ENCODE peak calls at places on chromosomes 11 and 22, in four cellular contexts. One of them, this sample, is unnamed.
A peak's percentile ranks its signal among the peaks of the same experiment; 100 is the strongest.

GRCh38 chr22:47022075-47022473 is 259.6 kb downstream of the TBC1D22A start:
- DNase-seq in esophagus muscularis mucosa: no peak
- DNase-seq in fibroblast of lung: no peak
- DNase-seq in spleen: no peak
- DNase-seq in this sample: no peak

GRCh38 chr11:31487848-31488247 is 21.6 kb downstream of the IMMP1L start:
- DNase-seq in fibroblast of lung: peak; percentile 81
- DNase-seq in spleen: no peak
- DNase-seq in esophagus muscularis mucosa: no peak
- DNase-seq in this sample: no peak

GRCh38 chr11:21933095-21933494 is 259.8 kb upstream of the ANO5 start:
- DNase-seq in esophagus muscularis mucosa: no peak
- DNase-seq in spleen: no peak
- DNase-seq in fibroblast of lung: no peak
- DNase-seq in this sample: no peak

GRCh38 chr11:34380696-34381095 is 22.9 kb upstream of the ABTB2 start:
- DNase-seq in spleen: no peak
- DNase-seq in esophagus muscularis mucosa: no peak
- DNase-seq in fibroblast of lung: no peak
- DNase-seq in this sample: no peak

GRCh38 chr11:102560555-102561011 is 30.0 kb upstream of the MMP7 start:
- DNase-seq in spleen: no peak
- DNase-seq in fibroblast of lung: peak; percentile 97
- DNase-seq in esophagus muscularis mucosa: no peak
- DNase-seq in this sample: no peak

GRCh38 chr11:121595717-121596156 is 143.0 kb upstream of the SORL1-AS1 start:
- DNase-seq in fibroblast of lung: peak; percentile 100
- DNase-seq in spleen: no peak
- DNase-seq in esophagus muscularis mucosa: no peak
- DNase-seq in this sample: no peak

GRCh38 chr22:30210235-30210831 is 36.2 kb downstream of the LIF start:
- DNase-seq in fibroblast of lung: peak; percentile 47
- DNase-seq in esophagus muscularis mucosa: no peak
- DNase-seq in spleen: peak; percentile 27
- DNase-seq in this sample: no peak

GRCh38 chr11:116605543-116605942 is 167.2 kb downstream of the BUD13 start:
- DNase-seq in spleen: no peak
- DNase-seq in fibroblast of lung: no peak
- DNase-seq in esophagus muscularis mucosa: no peak
- DNase-seq in this sample: peak; percentile 46

GRCh38 chr11:12771875-12772274 is 97.7 kb downstream of the TEAD1 start:
- DNase-seq in esophagus muscularis mucosa: no peak
- DNase-seq in spleen: no peak
- DNase-seq in fibroblast of lung: no peak
- DNase-seq in this sample: no peak

GRCh38 chr11:46643531-46643930 is 26.2 kb downstream of the ATG13 start:
- DNase-seq in spleen: no peak
- DNase-seq in fibroblast of lung: no peak
- DNase-seq in esophagus muscularis mucosa: no peak
- DNase-seq in this sample: no peak

GRCh38 chr11:10599388-10600175 is 31.1 kb upstream of the LYVE1 start:
- DNase-seq in esophagus muscularis mucosa: peak; percentile 89
- DNase-seq in fibroblast of lung: no peak
- DNase-seq in spleen: no peak
- DNase-seq in this sample: no peak

GRCh38 chr11:122743949-122744876 is 88.7 kb downstream of the UBASH3B start:
- DNase-seq in spleen: peak; percentile 88
- DNase-seq in esophagus muscularis mucosa: no peak
- DNase-seq in fibroblast of lung: no peak
- DNase-seq in this sample: peak; percentile 44

GRCh38 chr22:35425971-35426800 is 26.2 kb downstream of the MCM5 start:
- DNase-seq in spleen: no peak
- DNase-seq in fibroblast of lung: peak; percentile 17
- DNase-seq in esophagus muscularis mucosa: no peak
- DNase-seq in this sample: no peak

GRCh38 chr11:119520400-119520799 is 97.4 kb upstream of the THY1 start:
- DNase-seq in esophagus muscularis mucosa: no peak
- DNase-seq in fibroblast of lung: no peak
- DNase-seq in spleen: peak; percentile 36
- DNase-seq in this sample: no peak

GRCh38 chr11:100930185-100930778 is 199.3 kb downstream of the PGR start:
- DNase-seq in fibroblast of lung: peak; percentile 87
- DNase-seq in esophagus muscularis mucosa: no peak
- DNase-seq in spleen: no peak
- DNase-seq in this sample: no peak

GRCh38 chr11:49302360-49302759 is 94.0 kb upstream of the FOLH1 start:
- DNase-seq in esophagus muscularis mucosa: no peak
- DNase-seq in fibroblast of lung: no peak
- DNase-seq in spleen: no peak
- DNase-seq in this sample: no peak

GRCh38 chr11:59281177-59281576 is 68.5 kb upstream of the MPEG1 start:
- DNase-seq in esophagus muscularis mucosa: peak; percentile 81
- DNase-seq in fibroblast of lung: no peak
- DNase-seq in spleen: no peak
- DNase-seq in this sample: no peak

GRCh38 chr11:16403448-16403803 is 47.1 kb upstream of the SOX6 start:
- DNase-seq in fibroblast of lung: no peak
- DNase-seq in spleen: no peak
- DNase-seq in esophagus muscularis mucosa: no peak
- DNase-seq in this sample: no peak

GRCh38 chr11:40306938-40307548 is 1152.4 kb downstream of the LRRC4C start:
- DNase-seq in esophagus muscularis mucosa: no peak
- DNase-seq in spleen: no peak
- DNase-seq in fibroblast of lung: peak; percentile 67
- DNase-seq in this sample: no peak

GRCh38 chr11:99208813-99209212 is 188.1 kb downstream of the CNTN5 start:
- DNase-seq in fibroblast of lung: no peak
- DNase-seq in esophagus muscularis mucosa: no peak
- DNase-seq in spleen: no peak
- DNase-seq in this sample: no peak

GRCh38 chr11:118526688-118527087 is 586 bp upstream of the TTC36 start:
- DNase-seq in esophagus muscularis mucosa: no peak
- DNase-seq in spleen: no peak
- DNase-seq in fibroblast of lung: no peak
- DNase-seq in this sample: no peak

GRCh38 chr11:126211236-126212088 is at the start of the genes FAM118B and RPUSD4:
- DNase-seq in spleen: peak; percentile 100
- DNase-seq in esophagus muscularis mucosa: peak; percentile 100
- DNase-seq in fibroblast of lung: peak; percentile 96
- DNase-seq in this sample: peak; percentile 99

GRCh38 chr22:37425800-37426531 is 1.3 kb downstream of the ELFN2 start:
- DNase-seq in esophagus muscularis mucosa: no peak
- DNase-seq in fibroblast of lung: peak; percentile 31
- DNase-seq in spleen: no peak
- DNase-seq in this sample: no peak
- H3K4me3 ChIP-seq in esophagus muscularis mucosa: no peak overlapping the region
- H3K4me3 ChIP-seq in fibroblast of lung: no peak overlapping the region
- H3K4me3 ChIP-seq in spleen: no peak overlapping the region
- H3K4me3 ChIP-seq in this sample: no peak overlapping the region

GRCh38 chr22:24810043-24810749 is 4.2 kb downstream of the SGSM1 start:
- DNase-seq in fibroblast of lung: no peak
- DNase-seq in esophagus muscularis mucosa: no peak
- DNase-seq in spleen: no peak
- DNase-seq in this sample: no peak
- H3K4me1 ChIP-seq in fibroblast of lung: no peaks in the 10 kb centered on the region
- H3K4me1 ChIP-seq in esophagus muscularis mucosa: peaks cover 53% of the 10 kb centered on the region
- H3K4me1 ChIP-seq in spleen: no peaks in the 10 kb centered on the region
- H3K4me1 ChIP-seq in this sample: no peaks in the 10 kb centered on the region

DNA sequence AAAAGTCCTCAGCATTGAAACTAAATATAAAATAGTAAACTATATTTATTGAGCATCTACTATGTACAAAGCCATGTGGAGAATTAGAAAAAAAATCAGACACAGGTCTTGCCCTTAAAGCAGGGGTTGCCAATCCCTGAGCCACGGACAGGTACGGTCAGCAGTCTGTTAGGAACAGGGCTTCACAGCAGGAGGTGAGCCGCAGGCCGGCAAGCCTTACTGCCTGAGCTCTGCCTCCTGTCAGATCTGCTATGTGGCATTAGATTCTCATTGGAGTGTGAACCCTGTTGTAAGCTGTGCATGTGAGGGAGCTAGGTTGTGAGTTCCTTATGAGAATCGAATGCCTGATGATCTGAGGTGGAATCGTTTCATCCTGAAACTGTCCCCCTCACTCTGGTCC is 2.1 kb upstream of the RAG2 start:
- DNase-seq in esophagus muscularis mucosa: no peak
- DNase-seq in fibroblast of lung: no peak
- DNase-seq in spleen: no peak
- DNase-seq in this sample: no peak
- H3K4me3 ChIP-seq in esophagus muscularis mucosa: no peak overlapping the region
- H3K4me3 ChIP-seq in fibroblast of lung: no peak overlapping the region
- H3K4me3 ChIP-seq in spleen: no peak overlapping the region
- H3K4me3 ChIP-seq in this sample: no peak overlapping the region

DNA sequence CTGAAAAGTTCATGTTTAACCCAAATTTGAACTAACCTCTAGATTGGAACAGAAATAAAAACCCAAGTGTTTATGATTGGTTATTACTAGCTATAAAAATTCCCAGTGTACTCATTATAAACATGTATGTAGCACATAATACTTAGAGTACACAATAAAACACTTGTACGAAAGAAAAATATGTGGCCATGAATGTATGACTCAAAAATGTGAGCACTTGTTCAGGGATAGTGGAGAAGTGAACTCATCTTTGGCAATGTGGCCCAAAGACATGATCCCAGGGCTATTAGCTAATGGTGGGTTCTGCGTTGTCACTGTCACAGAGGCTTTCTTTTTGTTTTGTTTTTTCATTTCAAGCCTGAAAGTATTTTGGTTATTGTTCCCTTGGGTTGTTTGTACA is 72.0 kb downstream of the PPFIBP2 start:
- DNase-seq in spleen: no peak
- DNase-seq in fibroblast of lung: no peak
- DNase-seq in esophagus muscularis mucosa: no peak
- DNase-seq in this sample: no peak
- H3K4me1 ChIP-seq in spleen: no peaks in the 10 kb centered on the region
- H3K4me1 ChIP-seq in fibroblast of lung: no peaks in the 10 kb centered on the region
- H3K4me1 ChIP-seq in esophagus muscularis mucosa: peaks cover 24% of the 10 kb centered on the region
- H3K4me1 ChIP-seq in this sample: no peaks in the 10 kb centered on the region

GRCh38 chr11:78202733-78203167 is 14.0 kb downstream of the USP35 start:
- DNase-seq in esophagus muscularis mucosa: no peak
- DNase-seq in fibroblast of lung: no peak
- DNase-seq in spleen: peak; percentile 14
- DNase-seq in this sample: no peak
- H3K4me3 ChIP-seq in esophagus muscularis mucosa: no peak overlapping the region
- H3K4me3 ChIP-seq in fibroblast of lung: no peak overlapping the region
- H3K4me3 ChIP-seq in spleen: no peak overlapping the region
- H3K4me3 ChIP-seq in this sample: no peak overlapping the region

GRCh38 chr11:7523416-7524210 is 9.8 kb downstream of the PPFIBP2 start:
- DNase-seq in fibroblast of lung: no peak
- DNase-seq in spleen: no peak
- DNase-seq in esophagus muscularis mucosa: no peak
- DNase-seq in this sample: no peak
- H3K4me1 ChIP-seq in fibroblast of lung: no peaks in the 10 kb centered on the region
- H3K4me1 ChIP-seq in spleen: peaks cover 25% of the 10 kb centered on the region
- H3K4me1 ChIP-seq in esophagus muscularis mucosa: peaks cover 24% of the 10 kb centered on the region
- H3K4me1 ChIP-seq in this sample: no peaks in the 10 kb centered on the region

DNA sequence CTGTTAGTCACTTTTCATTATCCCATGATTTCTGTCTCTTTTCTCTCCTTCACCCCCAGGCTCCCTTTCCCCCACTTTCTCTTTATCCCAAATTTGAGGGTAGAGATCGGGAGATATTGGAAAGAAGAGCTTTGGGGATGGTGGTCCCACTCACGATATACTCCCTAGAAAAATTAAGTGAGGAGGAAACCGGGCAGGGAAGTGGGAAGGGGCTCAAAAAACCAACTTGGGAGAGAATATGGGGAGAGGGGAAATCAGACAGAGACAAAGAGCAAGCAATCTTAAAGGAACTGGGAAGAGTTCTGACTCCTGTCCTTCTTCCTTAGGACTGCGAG is 939 bp upstream of the DCHS1 start:
- DNase-seq in esophagus muscularis mucosa: peak; percentile 60
- DNase-seq in fibroblast of lung: no peak
- DNase-seq in spleen: no peak
- DNase-seq in this sample: no peak
- H3K4me3 ChIP-seq in esophagus muscularis mucosa: peak overlapping the region; percentile 61
- H3K4me3 ChIP-seq in fibroblast of lung: no peak overlapping the region
- H3K4me3 ChIP-seq in spleen: no peak overlapping the region
- H3K4me3 ChIP-seq in this sample: peak overlapping the region; percentile 2

GRCh38 chr22:23531283-23531921 is 48.7 kb downstream of the IGLL1 start:
- DNase-seq in fibroblast of lung: no peak
- DNase-seq in spleen: peak; percentile 54
- DNase-seq in esophagus muscularis mucosa: no peak
- DNase-seq in this sample: no peak
- H3K4me1 ChIP-seq in fibroblast of lung: no peaks in the 10 kb centered on the region
- H3K4me1 ChIP-seq in spleen: no peaks in the 10 kb centered on the region
- H3K4me1 ChIP-seq in esophagus muscularis mucosa: peaks cover 15% of the 10 kb centered on the region
- H3K4me1 ChIP-seq in this sample: no peaks in the 10 kb centered on the region

DNA sequence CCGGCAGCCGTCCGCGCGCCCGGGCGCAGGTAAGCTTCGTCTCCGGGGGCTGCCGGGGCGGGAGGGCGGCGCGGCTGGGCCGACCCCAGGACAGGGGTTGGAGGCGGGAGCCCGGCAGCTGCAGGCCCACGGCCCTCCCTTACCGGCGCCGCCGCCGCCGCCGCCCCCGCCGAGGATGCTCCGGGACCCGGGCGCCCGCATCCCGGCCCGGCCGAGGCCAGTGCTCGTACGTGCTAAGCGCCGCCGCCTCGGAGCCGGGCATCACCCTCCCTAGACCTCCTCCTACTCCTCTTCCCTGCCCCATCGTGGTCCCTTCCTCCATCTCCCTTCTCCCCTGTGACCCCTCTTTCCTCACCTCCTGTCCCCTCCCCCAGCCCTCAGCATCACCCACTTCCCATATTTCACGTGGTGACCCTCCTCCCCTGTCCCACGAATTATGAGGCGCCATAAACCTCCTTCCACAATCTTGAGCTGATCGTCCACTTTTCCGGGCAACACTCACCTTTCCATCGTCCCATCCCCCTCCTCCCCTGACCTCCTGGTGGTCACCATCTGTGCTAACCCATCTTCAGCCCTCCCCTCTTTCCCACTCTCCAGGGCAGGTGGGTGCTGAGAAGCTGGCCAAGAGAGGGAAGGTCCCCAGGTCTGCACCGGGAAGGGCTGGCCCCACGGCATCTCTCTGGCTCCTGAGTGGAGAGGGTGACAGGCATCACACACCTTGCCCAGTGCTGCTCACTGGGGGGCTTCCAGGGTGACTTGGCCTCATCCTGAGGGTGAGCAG is 588 bp downstream of the ASPHD2 start:
- DNase-seq in fibroblast of lung: no peak
- DNase-seq in esophagus muscularis mucosa: no peak
- DNase-seq in spleen: no peak
- DNase-seq in this sample: no peak
- H3K4me3 ChIP-seq in fibroblast of lung: peak overlapping the region; percentile 26
- H3K4me3 ChIP-seq in esophagus muscularis mucosa: peak overlapping the region; percentile 60
- H3K4me3 ChIP-seq in spleen: peak overlapping the region; percentile 58
- H3K4me3 ChIP-seq in this sample: peak overlapping the region; percentile 40